ENCODE peak calls at places on chromosomes 11 and 22, in nine cellular contexts. S, T, K, I, P, L, O, Z and H are unnamed samples.

GRCh38 chr22:46362221-46362933 is 26.9 kb downstream of the TRMU start:
- DNase-seq in S (peak; percentile 32), T (no peak), K (no peak), I (peak; percentile 84), P (no peak), L (no peak), O (no peak), Z (no peak), H (no peak)

GRCh38 chr11:28529046-28529445 is 420.9 kb downstream of the METTL15 start:
- DNase-seq in S (no peak), T (no peak), K (no peak), I (no peak), P (no peak), L (no peak), O (no peak), Z (no peak), H (no peak)

GRCh38 chr11:130894322-130895025 is 21.8 kb downstream of the SNX19 start:
- DNase-seq in S (peak; percentile 57), T (peak; percentile 20), K (peak; percentile 38), I (peak; percentile 71), P (peak; percentile 90), L (peak; percentile 15), O (peak; percentile 57), Z (peak; percentile 62), H (peak; percentile 80)

GRCh38 chr11:72471005-72471898 is 36.9 kb upstream of the CLPB start:
- DNase-seq in S (peak; percentile 76), T (peak; percentile 66), K (peak; percentile 61), I (peak; percentile 60), P (peak; percentile 72), L (no peak), O (peak; percentile 44), Z (peak; percentile 68), H (peak; percentile 76)

GRCh38 chr11:114273071-114273470 is 23.1 kb upstream of the NNMT start:
- DNase-seq in S (no peak), T (no peak), K (no peak), I (no peak), P (no peak), L (no peak), O (no peak), Z (no peak), H (no peak)

GRCh38 chr11:26709057-26709456 is 12.8 kb downstream of the SLC5A12 start:
- DNase-seq in S (no peak), T (no peak), K (no peak), I (no peak), P (no peak), L (no peak), O (no peak), Z (no peak), H (no peak)

GRCh38 chr22:28497188-28497587 is 182.5 kb downstream of the TTC28 start:
- DNase-seq in S (no peak), T (no peak), K (no peak), I (no peak), P (no peak), L (no peak), O (no peak), Z (no peak), H (no peak)

GRCh38 chr11:123408619-123409455 is 21.2 kb upstream of the GRAMD1B start:
- DNase-seq in S (no peak), T (no peak), K (no peak), I (no peak), P (no peak), L (no peak), O (no peak), Z (no peak), H (no peak)

GRCh38 chr22:42273855-42274451 is 3.5 kb upstream of the TCF20 start:
- DNase-seq in S (no peak), T (no peak), K (no peak), I (no peak), P (no peak), L (no peak), O (no peak), Z (no peak), H (peak; percentile 53)

GRCh38 chr11:8251767-8252295 is 11.8 kb downstream of the LMO1 start:
- DNase-seq in S (no peak), T (no peak), K (no peak), I (no peak), P (no peak), L (no peak), O (no peak), Z (no peak), H (no peak)

GRCh38 chr22:27754247-27754887 is 47.2 kb downstream of the MN1 start:
- DNase-seq in S (no peak), T (no peak), K (no peak), I (no peak), P (no peak), L (no peak), O (no peak), Z (no peak), H (no peak)

GRCh38 chr11:14565845-14566244 is 45.7 kb upstream of the PSMA1 start:
- DNase-seq in S (no peak), T (no peak), K (no peak), I (no peak), P (no peak), L (no peak), O (no peak), Z (no peak), H (no peak)

GRCh38 chr11:8754241-8754640 is 71.6 kb downstream of the RPL27A start:
- DNase-seq in S (no peak), T (no peak), K (no peak), I (no peak), P (no peak), L (no peak), O (no peak), Z (no peak), H (no peak)

GRCh38 chr22:23176645-23177027 is 3.7 kb upstream of the BCR start:
- DNase-seq in S (no peak), T (no peak), K (no peak), I (no peak), P (no peak), L (no peak), O (no peak), Z (no peak), H (no peak)

GRCh38 chr22:49588739-49589138 is 238.9 kb downstream of the BRD1 start:
- DNase-seq in S (no peak), T (no peak), K (no peak), I (no peak), P (no peak), L (no peak), O (no peak), Z (no peak), H (no peak)
- TF ChIP-seq MAX in S (no peak), T (no peak), K (no peak), I (no peak), P (no peak), L (no peak), O (no peak), Z (no peak), H (no peak)

GRCh38 chr11:74464746-74465145 is 2.6 kb downstream of the KCNE3 start:
- DNase-seq in S (no peak), T (no peak), K (no peak), I (no peak), P (no peak), L (no peak), O (no peak), Z (no peak), H (peak; percentile 43)

GRCh38 chr11:74462631-74463030 is 4.7 kb downstream of the KCNE3 start:
- DNase-seq in S (no peak), T (no peak), K (no peak), I (no peak), P (no peak), L (no peak), O (no peak), Z (no peak), H (peak; percentile 86)

GRCh38 chr11:74463216-74463615 is 4.1 kb downstream of the KCNE3 start:
- DNase-seq in S (no peak), T (no peak), K (no peak), I (no peak), P (no peak), L (no peak), O (no peak), Z (no peak), H (no peak)

GRCh38 chr11:74466916-74467885 is at the start of gene KCNE3:
- DNase-seq in S (no peak), T (no peak), K (no peak), I (no peak), P (peak; percentile 13), L (no peak), O (no peak), Z (peak; percentile 87), H (peak; percentile 90)

GRCh38 chr11:74465291-74465708 is 2.0 kb downstream of the KCNE3 start:
- DNase-seq in S (no peak), T (no peak), K (no peak), I (peak; percentile 68), P (no peak), L (no peak), O (no peak), Z (no peak), H (no peak)
- H3K4me3 ChIP-seq in S (no peak overlapping the region), T (no peak overlapping the region), K (no peak overlapping the region), I (no peak overlapping the region), P (no peak overlapping the region), L (no peak overlapping the region), O (no peak overlapping the region), Z (no peak overlapping the region), H (peak overlapping the region; percentile 73)

GRCh38 chr11:43557553-43558031 is 122.9 kb upstream of the HSD17B12 start:
- DNase-seq in S (no peak), T (no peak), K (no peak), I (no peak), P (no peak), L (no peak), O (no peak), Z (no peak), H (no peak)

GRCh38 chr11:43556892-43557291 is 123.6 kb upstream of the HSD17B12 start:
- DNase-seq in S (no peak), T (no peak), K (no peak), I (no peak), P (no peak), L (no peak), O (no peak), Z (no peak), H (no peak)

GRCh38 chr11:43556269-43556668 is 124.3 kb upstream of the HSD17B12 start:
- DNase-seq in S (no peak), T (no peak), K (no peak), I (no peak), P (no peak), L (no peak), O (no peak), Z (no peak), H (no peak)

GRCh38 chr11:43554148-43554473 is 126.4 kb upstream of the HSD17B12 start:
- DNase-seq in S (no peak), T (no peak), K (no peak), I (no peak), P (no peak), L (no peak), O (no peak), Z (no peak), H (no peak)

DNA sequence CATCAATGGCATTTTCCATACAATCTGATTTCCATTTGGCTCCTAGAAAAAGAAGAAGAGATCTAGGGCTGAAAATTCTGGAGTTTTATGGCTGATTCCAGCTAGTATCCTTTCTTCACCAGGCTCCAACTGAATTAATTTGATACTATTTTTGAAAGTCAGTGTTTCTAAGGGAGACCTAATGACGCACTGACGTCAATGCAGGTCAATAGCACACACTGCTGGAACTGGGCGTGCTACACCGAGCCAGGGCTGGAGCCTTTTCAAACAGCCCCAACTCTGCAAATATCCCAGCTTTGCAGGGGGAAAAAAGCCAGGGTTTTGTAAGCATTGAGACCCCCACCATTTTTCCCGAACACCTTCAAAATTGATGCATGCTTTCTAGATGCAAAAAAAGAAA is 124.7 kb upstream of the HSD17B12 start:
- DNase-seq in S (no peak), T (no peak), K (no peak), I (no peak), P (no peak), L (no peak), O (no peak), Z (no peak), H (no peak)
- TF ChIP-seq MAX in S (no peak), T (no peak), K (no peak), I (no peak), P (no peak), L (no peak), O (no peak), Z (no peak), H (no peak)

GRCh38 chr11:62921201-62921572 is at the start of gene CHRM1:
- DNase-seq in S (no peak), T (no peak), K (no peak), I (no peak), P (no peak), L (no peak), O (no peak), Z (no peak), H (no peak)
- H3K4me3 ChIP-seq in S (no peak within 1 kb of the TSS), T (peak within 1 kb of the TSS; percentile 16), K (peak within 1 kb of the TSS; percentile 13), I (no peak within 1 kb of the TSS), P (no peak within 1 kb of the TSS), L (no peak within 1 kb of the TSS), O (no peak within 1 kb of the TSS), Z (no peak within 1 kb of the TSS), H (no peak within 1 kb of the TSS)